ENCODE peak calls at places on chromosomes 11 and 22, in six cellular contexts. J is HCT116, B is sigmoid colon, O is GM12878, H is K562, X is GM12891. F is an unnamed sample.

GRCh38 chr11:75185866-75186265 is 35.0 kb downstream of the SLCO2B1 start:
- DNase-seq in J (no peak), B (no peak), O (no peak), H (no peak), X (no peak), F (no peak)

GRCh38 chr11:9438611-9439010 is 22.2 kb upstream of the ZNF143 start:
- DNase-seq in J (no peak), B (no peak), O (no peak), H (no peak), X (no peak), F (no peak)

GRCh38 chr11:1830119-1830499 is 4.7 kb upstream of the SYT8 start:
- DNase-seq in J (no peak), B (no peak), O (no peak), H (no peak), X (no peak), F (no peak)

GRCh38 chr11:119832536-119832935 is 103.5 kb upstream of the NECTIN1 start:
- DNase-seq in J (no peak), B (no peak), O (no peak), H (peak; percentile 14), X (no peak), F (no peak)

GRCh38 chr11:95867105-95867504 is 56.8 kb downstream of the MTMR2 start:
- DNase-seq in J (no peak), B (no peak), O (no peak), H (no peak), X (no peak), F (no peak)

GRCh38 chr11:128579790-128580504 is 7.4 kb downstream of the ETS1 start:
- DNase-seq in J (no peak), B (no peak), O (no peak), H (no peak), X (no peak), F (no peak)

GRCh38 chr11:94100253-94100652 is 28.4 kb upstream of the PANX1 start:
- DNase-seq in J (no peak), B (no peak), O (no peak), H (no peak), X (no peak), F (no peak)

GRCh38 chr22:49765951-49766350 is 61.7 kb downstream of the BRD1 start:
- DNase-seq in J (no peak), B (peak; percentile 56), O (no peak), H (no peak), X (no peak), F (peak; percentile 19)

GRCh38 chr11:44743326-44743725 is 16.6 kb downstream of the TSPAN18 start:
- DNase-seq in J (no peak), B (no peak), O (no peak), H (no peak), X (no peak), F (no peak)

GRCh38 chr11:111379500-111380136 is 543 bp upstream of the POU2AF1 start:
- DNase-seq in J (no peak), B (no peak), O (no peak), H (no peak), X (no peak), F (no peak)

GRCh38 chr11:73367482-73368024 is 8.6 kb upstream of the RELT start:
- DNase-seq in J (no peak), B (no peak), O (no peak), H (no peak), X (no peak), F (no peak)

GRCh38 chr22:28911279-28911640 is 27.9 kb downstream of the ZNRF3 start:
- DNase-seq in J (no peak), B (peak; percentile 36), O (no peak), H (no peak), X (no peak), F (no peak)
- TF ChIP-seq POLR2AphosphoS5 in J (no peak), B (no peak), O (no peak), H (no peak), X (no peak), F (no peak)

GRCh38 chr11:71488086-71488967 is 35.3 kb downstream of the NADSYN1 start:
- DNase-seq in J (no peak), B (peak; percentile 25), O (no peak), H (peak; percentile 40), X (no peak), F (peak; percentile 31)

GRCh38 chr11:71490044-71490730 is 36.9 kb upstream of the KRTAP5-7 start:
- DNase-seq in J (no peak), B (peak; percentile 43), O (no peak), H (no peak), X (no peak), F (no peak)

GRCh38 chr11:71490731-71491390 is 36.2 kb upstream of the KRTAP5-7 start:
- DNase-seq in J (no peak), B (peak; percentile 58), O (no peak), H (no peak), X (no peak), F (no peak)

GRCh38 chr11:71488968-71489265 is 35.9 kb downstream of the NADSYN1 start:
- DNase-seq in J (no peak), B (peak; percentile 18), O (no peak), H (no peak), X (no peak), F (no peak)

DNA sequence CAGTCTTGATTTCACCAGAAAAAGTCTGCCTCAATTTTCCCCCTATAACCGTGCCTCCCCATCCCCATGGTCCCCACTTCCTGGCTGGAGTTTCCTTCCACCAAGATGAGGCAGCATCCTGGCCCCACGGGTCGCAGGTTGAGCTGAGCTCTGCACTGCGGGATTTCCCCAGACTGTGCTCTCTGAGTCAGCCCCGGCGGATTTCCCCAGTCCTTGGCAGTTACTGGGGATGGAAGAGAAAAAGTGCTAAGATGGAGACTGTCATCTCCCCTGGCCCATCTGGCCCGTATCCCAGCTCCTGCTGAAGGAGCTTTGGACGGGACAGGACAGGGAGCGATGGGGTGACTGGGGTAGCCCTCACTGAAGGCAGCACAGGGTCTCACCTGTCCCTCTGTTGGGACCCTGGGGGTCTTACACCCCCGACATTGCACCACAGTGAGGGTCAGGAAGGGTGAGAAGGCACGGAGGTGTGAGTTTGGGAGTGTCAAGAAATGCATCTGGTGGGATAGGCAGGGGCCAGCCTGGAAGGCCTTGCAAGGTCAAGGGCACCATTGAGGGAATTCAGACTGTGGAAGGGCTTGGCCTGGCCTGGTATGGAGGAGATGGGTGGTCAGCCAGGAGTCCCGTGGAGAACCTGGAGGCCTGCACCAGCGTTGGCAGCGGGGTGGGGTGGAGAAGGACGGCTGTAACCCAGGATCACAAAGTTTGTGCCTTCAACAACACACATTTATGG is 36.5 kb downstream of the NADSYN1 start:
- DNase-seq in J (no peak), B (peak; percentile 45), O (peak; percentile 27), H (no peak), X (peak; percentile 49), F (peak; percentile 48)
- TF ChIP-seq POLR2AphosphoS5 in J (no peak), B (no peak), O (peak; percentile 22), H (no peak), X (no peak), F (no peak)

DNA sequence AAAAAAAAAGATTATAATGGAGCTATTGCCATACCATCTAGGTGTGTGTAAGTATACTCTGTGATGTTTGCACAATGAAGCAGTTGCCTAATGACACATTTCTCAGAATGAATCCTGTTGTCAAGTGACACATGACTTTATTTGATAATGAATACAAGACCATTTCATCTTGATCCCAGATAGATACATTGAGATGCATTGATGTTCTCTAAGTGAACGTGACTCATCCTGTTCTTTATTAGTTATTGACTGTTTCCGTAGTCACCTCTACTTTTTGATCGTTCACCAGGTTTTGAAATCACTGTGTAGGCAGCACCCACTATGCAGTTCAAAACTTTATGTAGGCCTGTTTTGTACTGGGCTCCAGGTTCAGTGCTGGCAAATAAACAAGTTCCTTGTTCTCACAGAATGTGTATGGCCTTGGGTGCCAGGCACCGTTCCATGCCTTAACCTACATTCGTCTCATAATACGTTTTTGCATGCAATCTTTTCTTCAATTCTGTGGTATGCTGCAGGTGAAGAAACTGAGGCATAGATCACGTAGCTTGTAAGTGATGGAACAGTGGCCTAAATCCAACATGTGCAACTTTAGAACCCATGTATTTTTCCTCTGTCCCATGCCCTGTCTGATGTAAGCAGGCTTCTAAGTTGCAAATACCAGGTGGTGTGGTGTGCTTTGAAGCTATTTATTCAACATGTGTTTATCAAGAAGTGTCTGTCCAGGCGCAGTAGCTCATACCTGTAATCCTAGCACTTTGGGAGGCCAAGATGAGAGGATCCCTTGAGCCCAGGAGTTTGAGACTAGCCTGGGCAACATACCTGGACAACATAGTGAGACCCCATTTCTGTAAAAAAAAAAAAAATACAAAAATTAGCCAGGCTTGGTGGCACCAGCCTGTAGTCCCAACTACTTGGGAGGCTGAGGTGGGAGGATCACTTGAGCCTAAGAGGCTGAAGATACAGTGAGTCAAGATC is 10.4 kb downstream of the SREBF2 start:
- DNase-seq in J (no peak), B (no peak), O (no peak), H (no peak), X (no peak), F (no peak)
- TF ChIP-seq POLR2AphosphoS5 in J (no peak), B (no peak), O (peak; percentile 32), H (no peak), X (no peak), F (no peak)

DNA sequence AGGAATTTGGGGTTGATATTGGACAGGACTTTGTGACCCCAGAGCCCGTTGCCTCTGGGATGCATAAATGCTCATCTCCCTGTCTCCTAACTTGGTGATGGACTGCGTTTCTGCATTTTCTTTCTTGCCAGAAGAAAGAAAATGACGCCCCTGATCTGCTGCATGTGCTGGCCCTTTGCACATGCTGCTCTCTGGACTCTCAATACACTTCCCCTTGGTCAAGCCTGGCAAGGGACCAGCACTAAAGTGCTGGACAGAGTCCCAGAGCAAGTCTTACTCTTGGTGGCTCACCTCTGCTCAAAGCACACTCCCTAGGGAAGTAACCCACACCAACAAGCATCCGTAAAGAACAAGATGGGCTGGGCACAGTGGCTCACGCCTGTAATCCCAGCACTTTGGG is 40.7 kb downstream of the MYH9 start:
- DNase-seq in J (no peak), B (no peak), O (no peak), H (no peak), X (no peak), F (no peak)
- TF ChIP-seq POLR2AphosphoS5 in J (no peak), B (no peak), O (no peak), H (no peak), X (no peak), F (no peak)

DNA sequence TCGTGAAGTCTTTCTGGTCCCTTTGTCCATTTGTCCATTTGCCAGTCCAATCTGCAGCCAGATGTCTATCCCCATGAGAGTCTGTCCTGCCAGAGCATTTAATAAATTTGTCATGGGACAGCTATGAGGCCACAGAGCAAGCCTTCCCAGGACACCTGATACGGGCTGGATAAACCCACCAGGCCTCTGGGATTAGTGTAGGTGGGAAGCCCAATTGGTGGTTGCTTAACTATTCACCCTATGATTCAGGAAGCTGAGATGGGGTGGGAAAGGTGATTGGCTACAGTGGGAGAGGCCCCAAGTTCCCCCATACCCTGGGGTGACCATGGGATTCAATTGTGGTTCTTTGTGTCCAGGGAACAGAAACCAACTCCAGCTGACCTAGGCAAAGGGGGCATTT is 40.0 kb downstream of the MYEOV start:
- DNase-seq in J (no peak), B (peak; percentile 29), O (no peak), H (no peak), X (no peak), F (no peak)
- TF ChIP-seq POLR2AphosphoS5 in J (no peak), B (no peak), O (no peak), H (no peak), X (no peak), F (no peak)

F was measured in breast epithelium.